ENCODE peak calls at places on chromosomes 4 and X, in eight cellular contexts. X is A549, Q is GM12892, S is tibial nerve, N is right lobe of liver, A is uterus, L is H54, M is heart left ventricle. B is an unnamed sample.

GRCh38 chr4:8297691-8298485 is 28.3 kb downstream of the HTRA3 start:
- DNase-seq in X (no peak), Q (no peak), S (no peak), N (peak; percentile 48), A (peak; percentile 11), L (no peak), M (peak; percentile 21), B (no peak)

GRCh38 chr4:174314770-174315169 is 31.1 kb downstream of the CEP44 start:
- DNase-seq in X (peak; percentile 15), Q (no peak), S (no peak), N (no peak), A (no peak), L (no peak), M (no peak), B (no peak)

GRCh38 chr4:79402452-79402851 is 5.6 kb downstream of the GK2 start:
- DNase-seq in X (no peak), Q (no peak), S (no peak), N (no peak), A (no peak), L (no peak), M (no peak), B (no peak)

GRCh38 chr4:112069110-112069509 is 76.1 kb upstream of the FAM241A start:
- DNase-seq in X (no peak), Q (no peak), S (no peak), N (no peak), A (no peak), L (no peak), M (no peak), B (no peak)

GRCh38 chrX:44871114-44871645 is 1.8 kb upstream of the KDM6A start:
- DNase-seq in X (no peak), Q (no peak), S (no peak), N (no peak), A (no peak), L (no peak), M (peak; percentile 39), B (no peak)

GRCh38 chrX:638482-639131 is 8.0 kb downstream of the SHOX start:
- DNase-seq in X (no peak), Q (no peak), S (no peak), N (peak; percentile 19), A (no peak), L (no peak), M (no peak), B (peak; percentile 62)

GRCh38 chr4:45954280-45954679 is 169.6 kb downstream of the GABRG1 start:
- DNase-seq in X (no peak), Q (no peak), S (no peak), N (no peak), A (no peak), L (no peak), M (no peak), B (no peak)

GRCh38 chr4:183182873-183183725 is 84.0 kb downstream of the WWC2 start:
- DNase-seq in X (peak; percentile 61), Q (no peak), S (no peak), N (no peak), A (peak; percentile 37), L (peak; percentile 15), M (no peak), B (no peak)

GRCh38 chr4:148740701-148741100 is 298.5 kb upstream of the NR3C2 start:
- DNase-seq in X (no peak), Q (no peak), S (no peak), N (no peak), A (no peak), L (no peak), M (no peak), B (no peak)

GRCh38 chrX:39335447-39336235 is 534.4 kb downstream of the MID1IP1 start:
- DNase-seq in X (no peak), Q (no peak), S (no peak), N (no peak), A (no peak), L (no peak), M (no peak), B (no peak)

GRCh38 chr4:7625073-7625472 is 190.3 kb upstream of the PSAPL1 start:
- DNase-seq in X (no peak), Q (no peak), S (no peak), N (no peak), A (no peak), L (no peak), M (no peak), B (no peak)

GRCh38 chr4:69032847-69033638 is 63.2 kb upstream of the UGT2B7 start:
- DNase-seq in X (peak; percentile 70), Q (no peak), S (no peak), N (no peak), A (no peak), L (no peak), M (no peak), B (no peak)

DNA sequence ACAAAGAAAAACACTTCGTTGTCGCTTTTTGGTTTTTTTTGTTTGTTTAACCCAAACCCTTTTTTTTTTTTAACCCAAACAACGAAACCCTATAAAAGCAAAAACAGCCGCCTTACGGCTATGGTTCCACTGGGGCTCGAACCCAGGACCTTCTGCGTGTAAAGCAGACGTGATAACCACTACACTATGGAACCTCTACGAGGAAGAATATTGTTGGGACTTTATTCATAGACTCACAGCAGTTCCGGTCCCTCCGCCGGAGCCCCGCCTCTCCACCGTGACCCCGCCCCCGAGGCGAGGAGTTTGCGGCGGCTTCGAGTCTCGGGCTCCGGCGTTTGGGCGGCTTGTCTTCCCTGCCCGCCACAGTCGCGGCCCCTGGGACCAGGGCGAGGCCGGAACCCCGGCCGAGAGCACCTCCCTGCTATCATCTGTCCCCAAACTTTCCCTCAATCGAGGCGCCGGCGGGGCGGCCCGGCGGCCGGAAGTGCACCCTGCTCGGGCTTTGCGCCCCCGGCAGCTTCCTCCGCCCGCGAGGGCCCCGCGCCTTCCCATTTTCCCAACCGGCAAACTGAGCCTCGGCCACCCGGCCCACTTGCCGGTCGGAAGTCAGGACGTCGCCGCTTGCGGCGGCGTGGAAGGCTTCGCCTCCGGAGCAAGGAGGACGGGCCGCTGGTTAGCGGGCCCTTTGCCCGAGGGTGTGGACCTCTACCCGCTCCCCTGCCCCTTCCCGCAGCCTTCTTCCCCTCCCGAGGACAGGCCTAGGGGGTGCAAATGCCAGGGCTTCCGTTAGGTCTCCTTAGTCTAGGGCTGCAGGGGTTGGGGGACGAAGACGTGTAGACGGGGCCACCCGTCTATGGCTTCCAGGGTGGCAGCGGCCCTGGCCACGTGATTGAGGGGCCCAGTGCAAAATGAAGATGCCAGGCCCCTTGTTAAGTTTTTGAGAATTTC is 3.2 kb upstream of the RS1 start:
- DNase-seq in X (peak; percentile 77), Q (peak; percentile 67), S (peak; percentile 52), N (peak; percentile 81), A (peak; percentile 73), L (peak; percentile 38), M (peak; percentile 77), B (peak; percentile 92)
- TF ChIP-seq POLR2A in X (peak; percentile 23), Q (peak; percentile 22), S (peak; percentile 35), N (peak; percentile 25), A (peak; percentile 48), L (peak; percentile 35), M (peak; percentile 34), B (no peak)

GRCh38 chrX:21355831-21356230 is 18.4 kb upstream of the CNKSR2 start:
- DNase-seq in X (no peak), Q (no peak), S (no peak), N (no peak), A (no peak), L (no peak), M (no peak), B (no peak)

DNA sequence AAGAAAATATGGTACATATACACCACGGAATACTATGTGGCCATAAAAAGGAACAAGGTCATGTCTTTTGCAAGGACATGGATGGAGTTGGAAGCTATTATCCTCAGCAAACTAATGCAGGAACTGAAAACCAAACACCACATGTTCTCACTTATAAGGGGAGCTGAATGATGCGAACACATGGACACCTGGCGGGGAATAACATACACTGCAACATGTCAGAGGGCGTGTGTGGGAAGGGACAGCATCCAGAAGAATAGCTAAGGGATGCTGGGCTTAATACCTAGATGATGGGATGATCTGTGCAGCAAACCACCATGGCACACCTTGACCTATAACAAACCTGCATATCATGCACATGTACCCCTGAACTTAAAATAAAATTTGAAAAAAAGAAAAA is 19.5 kb upstream of the CNKSR2 start:
- DNase-seq in X (no peak), Q (no peak), S (no peak), N (no peak), A (no peak), L (no peak), M (no peak), B (no peak)
- TF ChIP-seq POLR2A in X (no peak), Q (no peak), S (no peak), N (no peak), A (no peak), L (no peak), M (no peak), B (no peak)

GRCh38 chrX:2689773-2690666 is 1.1 kb upstream of the CD99 start:
- DNase-seq in X (no peak), Q (no peak), S (no peak), N (peak; percentile 65), A (no peak), L (no peak), M (no peak), B (no peak)
- TF ChIP-seq POLR2A in X (no peak), Q (no peak), S (no peak), N (no peak), A (no peak), L (no peak), M (no peak), B (no peak)

GRCh38 chrX:134548257-134548732 is 88.3 kb downstream of the HPRT1 start:
- DNase-seq in X (no peak), Q (no peak), S (no peak), N (no peak), A (no peak), L (no peak), M (no peak), B (no peak)
- TF ChIP-seq POLR2A in X (no peak), Q (no peak), S (no peak), N (no peak), A (no peak), L (no peak), M (no peak), B (no peak)

GRCh38 chr4:184648220-184649025 is 824 bp downstream of the CASP3 start:
- DNase-seq in X (peak; percentile 21), Q (no peak), S (peak; percentile 34), N (peak; percentile 83), A (peak; percentile 60), L (no peak), M (peak; percentile 80), B (peak; percentile 92)
- TF ChIP-seq POLR2A in X (no peak), Q (peak; percentile 40), S (no peak), N (no peak), A (no peak), L (peak; percentile 7), M (no peak), B (no peak)

GRCh38 chr4:146330392-146330791 is 116.1 kb downstream of the REELD1 start:
- DNase-seq in X (no peak), Q (no peak), S (no peak), N (no peak), A (no peak), L (no peak), M (no peak), B (no peak)
- TF ChIP-seq POLR2A in X (no peak), Q (no peak), S (no peak), N (no peak), A (no peak), L (no peak), M (no peak), B (no peak)